ENCODE peak calls at places on chromosomes 11 and 22, in six cellular contexts. T is GM06990; O is kidney; C is Caco-2; M is stimulated activated CD4-positive, alpha-beta T cell treated with anti-CD3 and anti-CD28 coated beads, Interleukin-2, amount 100 ng/mL, for 48 hours; H is GM19239. A is an unnamed sample.

GRCh38 chr22:27347951-27348350 is 453.6 kb downstream of the MN1 start:
- DNase-seq in H (no peak), T (no peak), C (no peak), O (no peak), M (no peak), A (no peak)

GRCh38 chr11:35247428-35247827 is 108.5 kb downstream of the CD44 start:
- DNase-seq in C (no peak), T (no peak), O (no peak), M (no peak), H (no peak), A (no peak)

GRCh38 chr11:29669336-29669735 is 347.5 kb downstream of the KCNA4 start:
- DNase-seq in M (no peak), H (no peak), O (no peak), C (no peak), T (no peak), A (no peak)

GRCh38 chr11:125167954-125168821 is 3.6 kb downstream of the PKNOX2 start:
- DNase-seq in O (no peak), M (no peak), C (no peak), T (no peak), H (no peak), A (no peak)

GRCh38 chr11:2316169-2316962 is 14.6 kb downstream of the TSPAN32 start:
- DNase-seq in M (no peak), T (no peak), C (no peak), O (peak), H (no peak), A (no peak)

GRCh38 chr11:12242071-12242672 is 131.8 kb downstream of the MICAL2 start:
- DNase-seq in H (no peak), O (no peak), C (no peak), T (no peak), M (no peak), A (no peak)

GRCh38 chr22:36144886-36145541 is 15.5 kb downstream of the APOL3 start:
- DNase-seq in H (no peak), T (no peak), O (peak), M (no peak), C (peak), A (peak)

GRCh38 chr11:11966826-11967668 is 41.4 kb downstream of the DKK3 start:
- DNase-seq in O (peak), T (peak), H (peak), M (peak), C (peak), A (no peak)

GRCh38 chr11:118109231-118109630 is 22.5 kb upstream of the SMIM35 start:
- DNase-seq in T (no peak), H (no peak), O (no peak), M (no peak), C (no peak), A (no peak)

GRCh38 chr22:24571266-24571665 is 15.5 kb downstream of the SNRPD3 start:
- DNase-seq in C (no peak), H (no peak), M (no peak), T (no peak), O (no peak), A (no peak)

GRCh38 chr11:119684361-119685072 is 44.5 kb downstream of the NECTIN1 start:
- DNase-seq in O (no peak), T (no peak), C (no peak), M (no peak), H (no peak), A (peak)

GRCh38 chr22:36561291-36561811 is 32.4 kb upstream of the EIF3D start:
- DNase-seq in C (no peak), H (no peak), O (no peak), T (no peak), M (no peak), A (no peak)

GRCh38 chr11:6812391-6813005 is 13.0 kb upstream of the OR6A2 start:
- DNase-seq in T (peak), O (no peak), C (peak), H (peak), M (peak), A (no peak)

GRCh38 chr11:13276454-13276851 is 1.1 kb upstream of the BMAL1 start:
- DNase-seq in O (no peak), M (no peak), H (no peak), T (no peak), C (no peak), A (no peak)

GRCh38 chr11:101478587-101479375 is 105.0 kb downstream of the TRPC6 start:
- DNase-seq in M (no peak), T (no peak), O (no peak), H (no peak), C (peak), A (no peak)

GRCh38 chr22:41638748-41639147 is 17.7 kb downstream of the XRCC6 start:
- DNase-seq in T (no peak), C (no peak), O (no peak), M (no peak), H (no peak), A (no peak)

GRCh38 chr11:67499808-67500793 is 5.1 kb downstream of the PITPNM1 start:
- DNase-seq in C (no peak), T (no peak), O (peak), H (no peak), M (no peak), A (no peak)

GRCh38 chr22:44591146-44591790 is 93.2 kb upstream of the RTL6 start:
- DNase-seq in C (no peak), T (no peak), O (peak), H (no peak), M (no peak), A (no peak)

GRCh38 chr11:112731538-112731937 is 229.7 kb upstream of the NCAM1 start:
- DNase-seq in H (no peak), C (no peak), M (no peak), O (no peak), T (no peak), A (no peak)

GRCh38 chr22:22554324-22555284 is 4.5 kb downstream of the PRAME start:
- DNase-seq in C (no peak), H (no peak), T (no peak), O (no peak), M (no peak), A (no peak)

GRCh38 chr11:48193876-48194275 is 22.7 kb upstream of the OR4B1 start:
- DNase-seq in T (no peak), O (no peak), H (no peak), M (no peak), C (no peak), A (no peak)

GRCh38 chr11:75383246-75383645 is 16.1 kb upstream of the RPS3 start:
- DNase-seq in H (no peak), O (no peak), M (no peak), C (no peak), T (no peak), A (no peak)

GRCh38 chr11:14041040-14041439 is 78.5 kb downstream of the SPON1 start:
- DNase-seq in C (peak), M (no peak), T (no peak), O (no peak), H (no peak), A (no peak)

GRCh38 chr11:36249271-36249670 is 40.0 kb downstream of the COMMD9 start:
- DNase-seq in H (no peak), T (no peak), O (no peak), M (no peak), C (no peak), A (no peak)

GRCh38 chr11:84290647-84291046 is 1004.5 kb upstream of the CCDC90B start:
- DNase-seq in O (no peak), C (no peak), T (no peak), M (no peak), H (no peak), A (no peak)

GRCh38 chr22:23282089-23282501 is 101.8 kb downstream of the BCR start:
- DNase-seq in M (no peak), H (no peak), T (no peak), C (no peak), O (peak), A (peak)